ENCODE peak calls at places on chromosomes 11 and 22, in eight cellular contexts. M, L, G, V, U, Q, H and B are unnamed samples.
A peak's percentile ranks its signal among the peaks of the same experiment; 100 is the strongest.

GRCh38 chr11:86676533-86677154 is 4.2 kb upstream of the ME3 start:
- DNase-seq in Q (no peak), M (no peak), U (no peak), G (peak; percentile 32), V (no peak), H (no peak), L (no peak), B (no peak)

GRCh38 chr22:28479912-28480311 is 199.7 kb downstream of the TTC28 start:
- DNase-seq in Q (no peak), L (no peak), M (no peak), H (no peak), U (no peak), G (no peak), V (no peak), B (no peak)

GRCh38 chr11:61377461-61378160 is 14.8 kb upstream of the TMEM216 start:
- DNase-seq in V (peak; percentile 78), Q (no peak), M (no peak), U (no peak), H (no peak), G (no peak), L (peak; percentile 77), B (peak; percentile 84)

GRCh38 chr11:112968988-112969714 is 7.9 kb downstream of the NCAM1 start:
- DNase-seq in U (no peak), H (no peak), L (peak; percentile 8), V (peak; percentile 84), M (no peak), Q (no peak), G (no peak), B (peak; percentile 77)

GRCh38 chr22:29434288-29434687 is 4.1 kb upstream of the RFPL1 start:
- DNase-seq in V (no peak), M (no peak), U (no peak), Q (no peak), L (no peak), G (no peak), H (no peak), B (no peak)

GRCh38 chr11:3016861-3017260 is 24.7 kb upstream of the NAP1L4 start:
- DNase-seq in L (no peak), H (no peak), M (no peak), V (no peak), U (no peak), Q (no peak), G (no peak), B (no peak)

GRCh38 chr11:72574534-72575460 is 99.4 kb downstream of the PDE2A start:
- DNase-seq in H (no peak), V (no peak), U (no peak), L (no peak), Q (no peak), G (no peak), M (no peak), B (no peak)

GRCh38 chr11:46330154-46330886 is 16.9 kb upstream of the DGKZ start:
- DNase-seq in U (no peak), V (no peak), L (no peak), G (no peak), Q (no peak), M (no peak), H (no peak), B (no peak)

GRCh38 chr11:111063711-111064110 is 181.8 kb upstream of the POU2AF2 start:
- DNase-seq in G (no peak), U (no peak), V (peak; percentile 34), L (peak; percentile 19), M (no peak), H (peak; percentile 81), Q (no peak), B (peak; percentile 40)

GRCh38 chr22:39729141-39729934 is 158.8 kb downstream of the CACNA1I start:
- DNase-seq in U (no peak), V (no peak), M (no peak), H (no peak), Q (no peak), L (no peak), G (no peak), B (no peak)

GRCh38 chr11:132728026-132728425 is 804.3 kb downstream of the OPCML start:
- DNase-seq in G (no peak), L (no peak), U (no peak), V (no peak), H (no peak), Q (no peak), M (no peak), B (no peak)

GRCh38 chr11:765025-765801 is 12.1 kb downstream of the GATD1 start:
- DNase-seq in V (peak; percentile 46), M (peak; percentile 53), G (no peak), Q (peak; percentile 45), U (peak; percentile 71), H (no peak), L (peak; percentile 59), B (no peak)

GRCh38 chr22:22037229-22037628 is 54.6 kb upstream of the TOP3B start:
- DNase-seq in U (no peak), L (no peak), V (no peak), Q (no peak), G (no peak), H (no peak), M (no peak), B (no peak)

GRCh38 chr22:47063606-47064005 is 301.2 kb downstream of the TBC1D22A start:
- DNase-seq in V (no peak), G (no peak), L (no peak), Q (no peak), U (no peak), M (no peak), H (no peak), B (no peak)